ENCODE peak calls at places on chromosomes 4 and X, in seven cellular contexts. X is head of caudate nucleus; F is astrocyte of the spinal cord; G is stimulated activated CD4-positive, alpha-beta T cell treated with anti-CD3 and anti-CD28 coated beads, Interleukin-12 subunit alpha, Interleukin-12 subunit beta, amount 100 ng/mL, for 24 hours; H is NAMALWA; T is Right ventricle myocardium superior; E is CD4-positive, alpha-beta T cell. L is an unnamed sample.

GRCh38 chr4:102447413-102447812 is 53.7 kb upstream of the NFKB1 start:
- DNase-seq in X (no peak), F (no peak), G (no peak), H (no peak), T (no peak), E (no peak), L (no peak)

GRCh38 chr4:38856046-38856445 is 571 bp downstream of the TLR6 start:
- DNase-seq in X (no peak), F (no peak), G (no peak), H (peak; percentile 74), T (peak; percentile 45), E (no peak), L (no peak)

GRCh38 chr4:152109585-152110509 is 349.0 kb upstream of the GATB start:
- DNase-seq in X (no peak), F (peak; percentile 61), G (no peak), H (no peak), T (no peak), E (no peak), L (no peak)

GRCh38 chr4:41177016-41177415 is 37.3 kb downstream of the APBB2 start:
- DNase-seq in X (no peak), F (peak; percentile 79), G (no peak), H (no peak), T (no peak), E (no peak), L (no peak)

GRCh38 chr4:74112399-74113090 is 13.6 kb upstream of the CXCL2 start:
- DNase-seq in X (no peak), F (peak; percentile 56), G (no peak), H (no peak), T (no peak), E (no peak), L (no peak)

GRCh38 chr4:185249105-185249504 is 39.7 kb downstream of the SNX25 start:
- DNase-seq in X (no peak), F (no peak), G (no peak), H (no peak), T (no peak), E (no peak), L (no peak)

GRCh38 chr4:82903737-82904136 is 3.2 kb downstream of the THAP9 start:
- DNase-seq in X (no peak), F (no peak), G (no peak), H (peak; percentile 19), T (no peak), E (no peak), L (no peak)

GRCh38 chr4:25926473-25926872 is 12.5 kb downstream of the SMIM20 start:
- DNase-seq in X (no peak), F (no peak), G (no peak), H (peak; percentile 28), T (no peak), E (no peak), L (no peak)

GRCh38 chr4:5142726-5143125 is 91.4 kb downstream of the STK32B start:
- DNase-seq in X (no peak), F (peak; percentile 38), G (no peak), H (peak; percentile 11), T (no peak), E (no peak), L (peak; percentile 56)

GRCh38 chr4:137283737-137284136 is 248.6 kb downstream of the PCDH18 start:
- DNase-seq in X (no peak), F (peak; percentile 37), G (no peak), H (no peak), T (no peak), E (no peak), L (no peak)

GRCh38 chr4:124946696-124947095 is 234.2 kb upstream of the ANKRD50 start:
- DNase-seq in X (no peak), F (no peak), G (no peak), H (no peak), T (no peak), E (no peak), L (no peak)

GRCh38 chrX:108199691-108200090 is 108.1 kb downstream of the ATG4A start:
- DNase-seq in X (peak; percentile 22), F (peak; percentile 25), G (no peak), H (peak; percentile 33), T (no peak), E (no peak), L (peak; percentile 50)